ENCODE peak calls at places on chromosomes 11 and 22, in four cellular contexts. One of them, this sample, is unnamed.

GRCh38 chr22:33958741-33959140 is 38.5 kb upstream of the LARGE1 start:
- DNase-seq in pulmonary artery endothelial cell: no peak
- DNase-seq in A549: no peak
- DNase-seq in MCF 10A: no peak
- DNase-seq in this sample: no peak

GRCh38 chr11:63906585-63906984 is 10.4 kb downstream of the RCOR2 start:
- DNase-seq in pulmonary artery endothelial cell: no peak
- DNase-seq in A549: no peak
- DNase-seq in MCF 10A: no peak
- DNase-seq in this sample: no peak

GRCh38 chr22:37178350-37179125 is 9.5 kb downstream of the C1QTNF6 start:
- DNase-seq in pulmonary artery endothelial cell: no peak
- DNase-seq in A549: peak
- DNase-seq in MCF 10A: peak
- DNase-seq in this sample: no peak

GRCh38 chr22:19687561-19688300 is 26.6 kb upstream of the SEPTIN5 start:
- DNase-seq in pulmonary artery endothelial cell: no peak
- DNase-seq in A549: no peak
- DNase-seq in MCF 10A: peak
- DNase-seq in this sample: no peak

GRCh38 chr11:95661159-95661558 is 128.4 kb downstream of the FAM76B start:
- DNase-seq in pulmonary artery endothelial cell: no peak
- DNase-seq in A549: no peak
- DNase-seq in MCF 10A: no peak
- DNase-seq in this sample: no peak

GRCh38 chr11:9397746-9398680 is 13.6 kb downstream of the IPO7 start:
- DNase-seq in pulmonary artery endothelial cell: no peak
- DNase-seq in A549: no peak
- DNase-seq in MCF 10A: no peak
- DNase-seq in this sample: no peak

GRCh38 chr11:118868659-118869058 is 15.0 kb upstream of the CXCR5 start:
- DNase-seq in pulmonary artery endothelial cell: no peak
- DNase-seq in A549: no peak
- DNase-seq in MCF 10A: no peak
- DNase-seq in this sample: no peak

GRCh38 chr11:95245038-95245437 is 14.0 kb upstream of the SESN3 start:
- DNase-seq in pulmonary artery endothelial cell: no peak
- DNase-seq in A549: peak
- DNase-seq in MCF 10A: peak
- DNase-seq in this sample: no peak

GRCh38 chr11:69524291-69524882 is 42.9 kb downstream of the LINC01488 start:
- DNase-seq in pulmonary artery endothelial cell: no peak
- DNase-seq in A549: no peak
- DNase-seq in MCF 10A: peak
- DNase-seq in this sample: no peak

GRCh38 chr11:774873-775592 is 2.3 kb downstream of the GATD1 start:
- DNase-seq in pulmonary artery endothelial cell: no peak
- DNase-seq in A549: no peak
- DNase-seq in MCF 10A: peak
- DNase-seq in this sample: no peak

GRCh38 chr22:48782326-48782725 is 1045.3 kb downstream of the BRD1 start:
- DNase-seq in pulmonary artery endothelial cell: no peak
- DNase-seq in A549: no peak
- DNase-seq in MCF 10A: no peak
- DNase-seq in this sample: no peak

GRCh38 chr11:107719557-107720304 is 7.9 kb upstream of the SLN start:
- DNase-seq in pulmonary artery endothelial cell: no peak
- DNase-seq in A549: no peak
- DNase-seq in MCF 10A: peak
- DNase-seq in this sample: no peak

GRCh38 chr11:88555018-88555828 is 217.7 kb upstream of the CTSC start:
- DNase-seq in pulmonary artery endothelial cell: peak
- DNase-seq in A549: peak
- DNase-seq in MCF 10A: peak
- DNase-seq in this sample: peak

GRCh38 chr22:44755956-44756361 is 3.6 kb downstream of the ARHGAP8 start:
- DNase-seq in pulmonary artery endothelial cell: no peak
- DNase-seq in A549: no peak
- DNase-seq in MCF 10A: no peak
- DNase-seq in this sample: no peak

GRCh38 chr22:16801571-16801970 is 23.6 kb downstream of the XKR3 start:
- DNase-seq in pulmonary artery endothelial cell: no peak
- DNase-seq in A549: no peak
- DNase-seq in MCF 10A: no peak
- DNase-seq in this sample: no peak

GRCh38 chr22:48752451-48753380 is 1075.0 kb downstream of the BRD1 start:
- DNase-seq in pulmonary artery endothelial cell: no peak
- DNase-seq in A549: no peak
- DNase-seq in MCF 10A: no peak
- DNase-seq in this sample: no peak

GRCh38 chr11:68002943-68003845 is 703 bp downstream of the UNC93B1 start:
- DNase-seq in pulmonary artery endothelial cell: no peak
- DNase-seq in A549: peak
- DNase-seq in MCF 10A: no peak
- DNase-seq in this sample: no peak

GRCh38 chr11:2777871-2778629 is 78.3 kb upstream of the KCNQ1OT1 start:
- DNase-seq in pulmonary artery endothelial cell: no peak
- DNase-seq in A549: no peak
- DNase-seq in MCF 10A: no peak
- DNase-seq in this sample: no peak